ENCODE peak calls at places on chromosomes 13 and 19, in four cellular contexts. R is heart right ventricle, Z is neural crest cell, E is C1 segment of cervical spinal cord. J is an unnamed sample.

GRCh38 chr19:28985201-28985600 is 227.8 kb downstream of the UQCRFS1 start:
- DNase-seq in R (no peak), Z (no peak), E (no peak), J (no peak)

GRCh38 chr19:48090281-48090802 is 20.3 kb downstream of the PLA2G4C start:
- DNase-seq in R (no peak), Z (no peak), E (no peak), J (no peak)

GRCh38 chr13:60260440-60260839 is 96.7 kb upstream of the DIAPH3 start:
- DNase-seq in R (no peak), Z (no peak), E (no peak), J (no peak)

GRCh38 chr19:52648336-52648990 is 10.3 kb upstream of the ZNF83 start:
- DNase-seq in R (no peak), Z (no peak), E (no peak), J (peak; percentile 30)

GRCh38 chr19:28436320-28436719 is 776.6 kb downstream of the UQCRFS1 start:
- DNase-seq in R (no peak), Z (no peak), E (no peak), J (no peak)

GRCh38 chr13:111145071-111145470 is 30.0 kb downstream of the ARHGEF7 start:
- DNase-seq in R (no peak), Z (no peak), E (no peak), J (no peak)

GRCh38 chr19:51341976-51342580 is at the start of gene VSIG10L:
- DNase-seq in R (no peak), Z (no peak), E (no peak), J (no peak)

GRCh38 chr19:5136060-5136855 is 167.3 kb downstream of the KDM4B start:
- DNase-seq in R (no peak), Z (no peak), E (no peak), J (no peak)

GRCh38 chr13:106530907-106531520 is 4.4 kb downstream of the EFNB2 start:
- DNase-seq in R (no peak), Z (no peak), E (no peak), J (no peak)

GRCh38 chr13:70253834-70254233 is 145.6 kb upstream of the KLHL1 start:
- DNase-seq in R (no peak), Z (no peak), E (no peak), J (peak; percentile 28)

GRCh38 chr13:98214008-98214643 is 37.1 kb upstream of the RNF113B start:
- DNase-seq in R (peak; percentile 26), Z (peak; percentile 9), E (no peak), J (peak; percentile 86)

GRCh38 chr19:44003461-44004134 is 841 bp downstream of the ZNF230 start:
- DNase-seq in R (peak; percentile 15), Z (no peak), E (no peak), J (peak; percentile 0)

GRCh38 chr19:47305309-47305751 is 4.3 kb upstream of the C5AR1 start:
- DNase-seq in R (peak; percentile 54), Z (peak; percentile 75), E (no peak), J (peak; percentile 79)

GRCh38 chr13:111505175-111505777 is 184.8 kb downstream of the TEX29 start:
- DNase-seq in R (no peak), Z (peak; percentile 52), E (no peak), J (no peak)

GRCh38 chr19:36163813-36164212 is 11.6 kb upstream of the COX7A1 start:
- DNase-seq in R (no peak), Z (no peak), E (no peak), J (no peak)

GRCh38 chr13:98372886-98373285 is 195.8 kb upstream of the RNF113B start:
- DNase-seq in R (no peak), Z (no peak), E (no peak), J (peak; percentile 60)